ENCODE peak calls at places on chromosomes 4 and X, in four cellular contexts. One of them, this sample, is unnamed.

GRCh38 chr4:72283357-72283756 is 251.6 kb downstream of the NPFFR2 start:
- DNase-seq in A549: no peak
- DNase-seq in K562: no peak
- DNase-seq in HepG2: no peak
- DNase-seq in this sample: no peak

GRCh38 chr4:73922766-73923630 is 53.8 kb downstream of the CXCL1 start:
- DNase-seq in A549: peak; percentile 47
- DNase-seq in K562: no peak
- DNase-seq in HepG2: no peak
- DNase-seq in this sample: peak; percentile 59

GRCh38 chrX:130719399-130719798 is 183.6 kb downstream of the ENOX2 start:
- DNase-seq in A549: no peak
- DNase-seq in K562: no peak
- DNase-seq in HepG2: no peak
- DNase-seq in this sample: no peak

GRCh38 chrX:38175140-38175539 is 45.5 kb downstream of the SRPX start:
- DNase-seq in A549: peak; percentile 64
- DNase-seq in K562: peak; percentile 34
- DNase-seq in HepG2: peak; percentile 27
- DNase-seq in this sample: peak; percentile 28

GRCh38 chr4:72505314-72505744 is 63.7 kb downstream of the ADAMTS3 start:
- DNase-seq in A549: peak; percentile 23
- DNase-seq in K562: peak; percentile 50
- DNase-seq in HepG2: peak; percentile 24
- DNase-seq in this sample: peak; percentile 58

GRCh38 chr4:75907956-75908355 is 5.7 kb upstream of the PPEF2 start:
- DNase-seq in A549: no peak
- DNase-seq in K562: no peak
- DNase-seq in HepG2: no peak
- DNase-seq in this sample: no peak

GRCh38 chr4:6137027-6137746 is 63.2 kb downstream of the JAKMIP1 start:
- DNase-seq in A549: no peak
- DNase-seq in K562: no peak
- DNase-seq in HepG2: no peak
- DNase-seq in this sample: no peak

GRCh38 chrX:1524874-1525582 is 12.0 kb downstream of the P2RY8 start:
- DNase-seq in A549: no peak
- DNase-seq in K562: no peak
- DNase-seq in HepG2: no peak
- DNase-seq in this sample: no peak

GRCh38 chr4:136036744-136037143 is 1495.5 kb downstream of the PCDH18 start:
- DNase-seq in A549: peak; percentile 49
- DNase-seq in K562: no peak
- DNase-seq in HepG2: no peak
- DNase-seq in this sample: peak; percentile 63

GRCh38 chr4:177554966-177555574 is 112.8 kb upstream of the AGA start:
- DNase-seq in A549: peak; percentile 19
- DNase-seq in K562: peak; percentile 10
- DNase-seq in HepG2: no peak
- DNase-seq in this sample: peak; percentile 50

GRCh38 chr4:165707126-165707525 is 165.9 kb upstream of the TLL1 start:
- DNase-seq in A549: no peak
- DNase-seq in K562: no peak
- DNase-seq in HepG2: no peak
- DNase-seq in this sample: no peak
- TF ChIP-seq MAZ in A549: no peak
- TF ChIP-seq MAZ in K562: no peak
- TF ChIP-seq MAZ in HepG2: no peak
- TF ChIP-seq MAZ in this sample: no peak

DNA sequence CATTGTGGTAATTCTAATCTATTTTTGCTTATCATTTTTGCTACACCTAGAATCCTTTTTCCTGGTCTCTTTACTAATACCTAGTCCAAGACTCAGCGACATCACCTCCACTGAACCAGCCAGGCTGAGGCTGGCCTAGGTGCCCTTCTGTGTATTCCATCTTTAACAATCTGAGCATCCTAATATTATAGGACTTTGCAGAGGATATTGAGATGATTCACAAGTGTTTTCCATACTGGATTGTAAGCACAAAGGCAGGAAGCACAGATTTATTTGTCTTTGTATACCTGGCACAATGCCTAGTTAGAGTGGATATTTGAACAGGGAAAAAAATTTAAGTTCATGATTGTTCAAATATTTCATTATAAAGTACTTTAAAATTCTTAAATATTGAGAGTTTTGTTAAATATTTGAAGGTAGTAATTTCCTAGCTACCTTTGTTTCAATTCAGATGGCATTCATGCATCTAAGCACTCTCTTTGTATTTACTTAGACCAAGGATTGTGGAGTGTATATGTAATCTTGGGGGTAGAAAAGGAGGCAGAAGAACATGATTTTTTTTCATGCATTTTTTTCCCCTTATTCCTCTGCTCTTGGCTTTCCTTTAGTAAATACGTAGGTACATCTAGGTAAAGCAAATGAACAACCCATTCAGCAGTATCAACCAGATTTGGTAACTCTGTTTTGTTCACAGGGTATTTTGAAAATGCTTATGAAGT is 18.4 kb downstream of the SMARCA5 start:
- DNase-seq in A549: no peak
- DNase-seq in K562: no peak
- DNase-seq in HepG2: no peak
- DNase-seq in this sample: peak; percentile 73
- TF ChIP-seq MAZ in A549: no peak
- TF ChIP-seq MAZ in K562: no peak
- TF ChIP-seq MAZ in HepG2: no peak
- TF ChIP-seq MAZ in this sample: no peak

GRCh38 chr4:102352774-102353173 is 7.5 kb upstream of the SLC39A8 start:
- DNase-seq in A549: no peak
- DNase-seq in K562: no peak
- DNase-seq in HepG2: no peak
- DNase-seq in this sample: no peak
- TF ChIP-seq MAZ in A549: no peak
- TF ChIP-seq MAZ in K562: no peak
- TF ChIP-seq MAZ in HepG2: no peak
- TF ChIP-seq MAZ in this sample: no peak

DNA sequence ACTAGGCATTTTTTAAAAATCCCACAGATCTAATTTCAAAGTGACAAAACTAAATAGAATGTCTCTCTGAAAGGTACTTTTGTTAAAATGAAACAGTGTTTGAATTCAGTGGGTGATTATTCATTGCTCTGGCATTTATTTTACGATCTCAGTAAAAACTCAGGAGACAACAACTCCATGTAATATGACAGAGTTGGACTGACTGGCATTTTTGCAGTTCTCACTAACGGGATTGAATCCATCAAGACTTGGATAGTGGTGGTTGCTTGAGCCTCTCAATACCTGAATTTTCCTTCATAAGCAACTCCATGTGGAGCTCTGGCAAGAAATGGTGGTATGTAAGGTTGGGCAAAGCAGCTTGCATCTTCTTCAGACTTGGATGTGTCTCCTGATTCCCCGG is 72.6 kb downstream of the FRMPD4 start:
- DNase-seq in A549: peak; percentile 20
- DNase-seq in K562: no peak
- DNase-seq in HepG2: no peak
- DNase-seq in this sample: peak; percentile 31
- TF ChIP-seq MAZ in A549: no peak
- TF ChIP-seq MAZ in K562: no peak
- TF ChIP-seq MAZ in HepG2: no peak
- TF ChIP-seq MAZ in this sample: no peak

GRCh38 chr4:113290666-113291065 is 241.2 kb downstream of the ANK2 start:
- DNase-seq in A549: no peak
- DNase-seq in K562: no peak
- DNase-seq in HepG2: no peak
- DNase-seq in this sample: no peak

GRCh38 chr4:113294910-113295309 is 245.5 kb downstream of the ANK2 start:
- DNase-seq in A549: no peak
- DNase-seq in K562: no peak
- DNase-seq in HepG2: no peak
- DNase-seq in this sample: no peak

GRCh38 chr4:113293673-113294072 is 244.2 kb downstream of the ANK2 start:
- DNase-seq in A549: no peak
- DNase-seq in K562: no peak
- DNase-seq in HepG2: no peak
- DNase-seq in this sample: no peak

GRCh38 chr4:113293043-113293560 is 243.6 kb downstream of the ANK2 start:
- DNase-seq in A549: no peak
- DNase-seq in K562: no peak
- DNase-seq in HepG2: no peak
- DNase-seq in this sample: peak; percentile 68

GRCh38 chr4:113292371-113293042 is 243.1 kb downstream of the ANK2 start:
- DNase-seq in A549: no peak
- DNase-seq in K562: no peak
- DNase-seq in HepG2: no peak
- DNase-seq in this sample: peak; percentile 71
- TF ChIP-seq MAZ in A549: no peak
- TF ChIP-seq MAZ in K562: no peak
- TF ChIP-seq MAZ in HepG2: no peak
- TF ChIP-seq MAZ in this sample: peak; percentile 26

GRCh38 chr4:180057198-180057821 is 2185.9 kb upstream of the TENM3 start:
- DNase-seq in A549: peak; percentile 4
- DNase-seq in K562: no peak
- DNase-seq in HepG2: no peak
- DNase-seq in this sample: no peak
- TF ChIP-seq MAZ in A549: no peak
- TF ChIP-seq MAZ in K562: no peak
- TF ChIP-seq MAZ in HepG2: no peak
- TF ChIP-seq MAZ in this sample: no peak

GRCh38 chr4:519203-519651 is 20.2 kb downstream of the PIGG start:
- DNase-seq in A549: no peak
- DNase-seq in K562: no peak
- DNase-seq in HepG2: no peak
- DNase-seq in this sample: no peak
- TF ChIP-seq MAZ in A549: no peak
- TF ChIP-seq MAZ in K562: no peak
- TF ChIP-seq MAZ in HepG2: no peak
- TF ChIP-seq MAZ in this sample: no peak

DNA sequence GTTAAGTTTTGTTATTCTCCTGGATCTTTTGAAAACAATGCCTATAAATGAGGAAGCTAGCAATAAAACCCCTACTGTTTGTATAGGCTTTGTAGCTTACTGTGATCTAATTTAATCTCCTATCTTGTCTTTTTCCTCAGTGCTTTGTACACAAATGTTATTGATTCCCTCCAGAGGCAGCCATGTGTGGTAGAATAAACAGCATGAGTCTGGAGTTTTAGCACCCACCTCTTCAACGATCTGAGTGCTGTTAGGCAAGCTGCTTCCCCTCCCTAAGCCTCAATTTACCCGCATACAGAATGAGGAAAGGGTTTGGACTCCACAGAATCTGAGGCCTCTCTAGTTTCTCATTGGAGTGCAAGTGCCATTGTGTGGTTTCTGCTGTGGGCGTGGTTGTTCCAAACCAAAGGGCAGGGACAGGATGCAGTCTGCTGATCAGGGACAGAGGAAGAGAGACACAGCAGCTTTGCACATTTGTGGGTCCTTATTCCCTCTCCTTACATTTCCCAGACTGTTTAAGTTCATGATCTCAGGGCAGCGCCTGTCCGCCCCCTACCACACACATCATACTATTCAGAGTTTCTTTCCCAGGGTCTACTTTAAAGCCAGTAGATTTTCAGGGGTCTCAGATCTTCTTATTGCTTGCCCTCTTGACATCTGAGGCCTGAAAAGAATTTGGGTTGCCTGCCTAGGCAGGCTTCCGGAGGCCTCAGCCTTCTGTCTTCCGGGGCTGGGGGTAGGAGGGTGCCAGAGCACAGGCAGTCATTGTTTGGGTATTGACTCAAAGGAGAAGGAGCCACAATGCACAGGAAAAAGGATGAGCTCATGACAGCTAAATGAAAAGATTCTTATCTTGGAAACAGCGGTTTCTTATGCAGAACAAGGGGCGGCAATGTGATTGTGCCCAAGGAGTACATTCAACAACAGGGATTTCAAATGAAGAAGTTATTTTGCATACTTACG is 114.9 kb upstream of the TEX13D start:
- DNase-seq in A549: no peak
- DNase-seq in K562: no peak
- DNase-seq in HepG2: peak; percentile 66
- DNase-seq in this sample: no peak
- TF ChIP-seq MAZ in A549: no peak
- TF ChIP-seq MAZ in K562: no peak
- TF ChIP-seq MAZ in HepG2: no peak
- TF ChIP-seq MAZ in this sample: no peak

This sample was measured in IMR-90.